ENCODE peak calls at places on chromosomes 11 and 22, in eight cellular contexts. C, U, D, J, S, N, V and G are unnamed samples.

GRCh38 chr11:76750067-76750466 is 33.1 kb upstream of the TSKU start:
- DNase-seq in D (no peak), C (no peak), U (no peak), N (no peak), S (no peak), J (no peak), V (no peak), G (no peak)

GRCh38 chr11:66934971-66935779 is 23.0 kb downstream of the PC start:
- DNase-seq in N (no peak), J (peak), V (peak), D (no peak), U (no peak), C (peak), S (no peak), G (peak)

GRCh38 chr11:112605093-112605666 is 344.5 kb upstream of the PLET1 start:
- DNase-seq in N (no peak), C (peak), D (no peak), U (no peak), V (no peak), J (no peak), S (no peak), G (no peak)

GRCh38 chr22:19085233-19086043 is 36.8 kb downstream of the DGCR2 start:
- DNase-seq in J (peak), V (peak), U (peak), D (no peak), N (no peak), C (peak), S (peak), G (peak)

GRCh38 chr11:67452141-67452952 is at the start of gene GPR152:
- DNase-seq in C (no peak), U (no peak), N (peak), V (no peak), J (no peak), S (no peak), D (no peak), G (no peak)

GRCh38 chr22:47616396-47617020 is 854.1 kb downstream of the TBC1D22A start:
- DNase-seq in U (peak), C (no peak), S (no peak), D (no peak), J (no peak), N (no peak), V (no peak), G (no peak)

GRCh38 chr22:49460662-49461371 is 366.9 kb downstream of the BRD1 start:
- DNase-seq in U (no peak), V (no peak), S (no peak), N (no peak), D (no peak), J (no peak), C (no peak), G (no peak)

GRCh38 chr11:102144357-102145342 is 34.4 kb downstream of the YAP1 start:
- DNase-seq in S (peak), U (no peak), N (no peak), D (peak), C (peak), J (peak), V (peak), G (peak)

GRCh38 chr11:65100674-65101350 is 4.8 kb downstream of the VPS51 start:
- DNase-seq in J (peak), V (peak), U (no peak), D (no peak), C (no peak), S (no peak), N (no peak), G (no peak)

GRCh38 chr11:62273789-62274275 is 3.9 kb downstream of the SCGB2A2 start:
- DNase-seq in D (no peak), C (no peak), N (no peak), V (no peak), J (no peak), U (no peak), S (no peak), G (no peak)

GRCh38 chr11:4118107-4118506 is 23.5 kb downstream of the RRM1 start:
- DNase-seq in J (peak), S (no peak), D (no peak), U (no peak), N (no peak), V (peak), C (peak), G (peak)

GRCh38 chr11:34537636-34538035 is 24.0 kb upstream of the ELF5 start:
- DNase-seq in D (no peak), U (peak), S (peak), V (no peak), N (no peak), J (no peak), C (no peak), G (no peak)

GRCh38 chr11:102456381-102456780 is 3.8 kb upstream of the TMEM123 start:
- DNase-seq in J (peak), U (no peak), V (peak), D (no peak), N (no peak), S (no peak), C (peak), G (peak)

GRCh38 chr11:96257036-96257435 is 86.0 kb downstream of the MAML2 start:
- DNase-seq in J (no peak), D (no peak), N (no peak), S (no peak), C (no peak), V (no peak), U (no peak), G (no peak)

GRCh38 chr11:119572481-119573424 is 149.8 kb upstream of the THY1 start:
- DNase-seq in V (no peak), D (no peak), U (no peak), N (no peak), J (no peak), S (peak), C (no peak), G (no peak)

GRCh38 chr11:19967796-19968195 is 192.5 kb downstream of the DBX1 start:
- DNase-seq in N (no peak), V (no peak), U (no peak), C (no peak), D (no peak), J (no peak), S (peak), G (no peak)

GRCh38 chr11:19970944-19971343 is 189.3 kb downstream of the DBX1 start:
- DNase-seq in D (no peak), N (no peak), J (no peak), U (no peak), V (no peak), C (no peak), S (no peak), G (no peak)

GRCh38 chr11:19966435-19966834 is 193.8 kb downstream of the DBX1 start:
- DNase-seq in U (peak), S (no peak), J (no peak), N (no peak), D (no peak), V (no peak), C (no peak), G (no peak)

GRCh38 chr11:19966927-19967326 is 193.3 kb downstream of the DBX1 start:
- DNase-seq in C (no peak), D (no peak), J (no peak), V (no peak), S (no peak), U (no peak), N (no peak), G (no peak)

GRCh38 chr11:19968860-19969259 is 191.4 kb downstream of the DBX1 start:
- DNase-seq in D (no peak), J (no peak), V (no peak), S (no peak), N (no peak), C (no peak), U (no peak), G (no peak)
- TF ChIP-seq CTCF in D (no peak), J (no peak), V (no peak), S (no peak), N (no peak), C (no peak), U (no peak), G (no peak)

GRCh38 chr11:68684385-68685356 is at the start of gene GAL:
- DNase-seq in S (peak), J (no peak), V (no peak), D (no peak), U (no peak), N (no peak), C (no peak), G (no peak)

GRCh38 chr11:68685656-68686380 is 1.5 kb downstream of the GAL start:
- DNase-seq in N (no peak), U (no peak), S (no peak), V (no peak), D (no peak), J (no peak), C (no peak), G (no peak)

GRCh38 chr11:68683086-68683951 is 1.0 kb upstream of the GAL start:
- DNase-seq in U (peak), N (no peak), C (no peak), J (no peak), V (no peak), S (no peak), D (no peak), G (no peak)

GRCh38 chr11:68682531-68682931 is 1.8 kb upstream of the GAL start:
- DNase-seq in C (no peak), V (no peak), S (no peak), D (no peak), J (no peak), U (peak), N (no peak), G (no peak)

DNA sequence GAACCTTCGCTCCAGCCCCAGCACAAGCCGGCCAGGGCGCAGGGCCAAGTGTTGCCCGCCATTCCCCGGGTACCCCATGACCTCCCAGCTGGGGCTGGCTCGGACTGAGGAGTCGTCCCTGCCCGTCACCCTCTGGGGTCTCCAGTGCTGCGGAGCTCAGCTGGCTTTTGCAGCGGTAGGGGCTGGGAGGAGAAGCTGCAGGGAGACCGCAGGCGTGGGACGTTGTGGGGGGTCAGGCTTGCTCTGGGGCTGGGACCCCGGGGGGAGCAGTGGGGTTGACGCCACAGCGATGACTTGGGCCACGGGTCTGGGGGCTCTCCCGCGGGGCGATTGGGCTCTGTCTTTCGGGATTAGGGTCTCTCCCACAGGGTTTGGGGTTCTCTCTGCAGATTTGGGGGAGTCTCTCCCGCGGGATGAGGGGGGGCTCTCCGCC is 376 bp upstream of the GAL start:
- DNase-seq in D (no peak), C (no peak), S (no peak), U (no peak), V (no peak), J (no peak), N (no peak), G (no peak)
- H3K4me3 ChIP-seq in D (peak), C (no peak), S (peak), U (no peak), V (no peak), J (no peak), N (peak), G (no peak)

DNA sequence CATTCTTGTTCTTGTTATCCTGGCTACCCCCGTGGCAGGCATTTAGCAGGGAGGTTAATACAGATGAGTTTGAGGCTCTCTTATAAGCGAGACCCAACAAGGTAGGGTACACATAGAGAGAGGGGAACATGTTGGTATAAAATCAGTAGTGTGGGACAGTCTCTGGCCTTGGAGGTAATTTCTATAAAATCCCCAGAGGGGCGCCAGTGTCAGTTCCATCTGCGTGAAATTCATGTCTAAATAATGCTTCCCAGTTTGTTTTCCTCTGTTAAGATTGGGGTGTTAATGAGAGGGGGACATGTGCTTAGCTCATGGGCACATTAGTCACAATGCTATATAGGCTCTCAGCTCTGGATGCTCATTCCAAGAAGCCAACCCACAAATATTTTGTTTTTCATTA is 150.7 kb downstream of the MYO18B start:
- DNase-seq in V (no peak), S (no peak), C (no peak), J (no peak), U (no peak), N (no peak), D (no peak), G (no peak)
- TF ChIP-seq CTCF in V (no peak), S (no peak), C (no peak), J (no peak), U (no peak), N (no peak), D (no peak), G (no peak)

GRCh38 chr11:71279916-71280645 is 27.7 kb upstream of the SHANK2 start:
- DNase-seq in J (no peak), U (peak), S (no peak), D (no peak), N (no peak), C (no peak), V (no peak), G (no peak)
- H3K4me3 ChIP-seq in J (no peak), U (no peak), S (no peak), D (no peak), N (no peak), C (no peak), V (no peak), G (no peak)

GRCh38 chr11:124661553-124661952 is 12.0 kb downstream of the SIAE start:
- DNase-seq in U (no peak), J (no peak), D (no peak), C (no peak), V (no peak), N (no peak), S (no peak), G (no peak)
- TF ChIP-seq CTCF in U (no peak), J (no peak), D (no peak), C (no peak), V (no peak), N (no peak), S (no peak), G (no peak)

GRCh38 chr11:116314012-116314411 is 458.8 kb downstream of the BUD13 start:
- DNase-seq in U (no peak), V (no peak), J (no peak), D (no peak), S (no peak), C (no peak), N (no peak), G (no peak)

GRCh38 chr11:116309446-116309845 is 463.3 kb downstream of the BUD13 start:
- DNase-seq in N (no peak), S (no peak), J (no peak), C (no peak), D (no peak), U (no peak), V (no peak), G (no peak)

GRCh38 chr11:116312560-116313340 is 460.0 kb downstream of the BUD13 start:
- DNase-seq in S (no peak), J (peak), C (peak), D (peak), N (peak), V (peak), U (peak), G (no peak)

GRCh38 chr11:116311141-116311540 is 461.6 kb downstream of the BUD13 start:
- DNase-seq in C (no peak), J (no peak), N (no peak), D (no peak), U (no peak), V (no peak), S (no peak), G (no peak)

DNA sequence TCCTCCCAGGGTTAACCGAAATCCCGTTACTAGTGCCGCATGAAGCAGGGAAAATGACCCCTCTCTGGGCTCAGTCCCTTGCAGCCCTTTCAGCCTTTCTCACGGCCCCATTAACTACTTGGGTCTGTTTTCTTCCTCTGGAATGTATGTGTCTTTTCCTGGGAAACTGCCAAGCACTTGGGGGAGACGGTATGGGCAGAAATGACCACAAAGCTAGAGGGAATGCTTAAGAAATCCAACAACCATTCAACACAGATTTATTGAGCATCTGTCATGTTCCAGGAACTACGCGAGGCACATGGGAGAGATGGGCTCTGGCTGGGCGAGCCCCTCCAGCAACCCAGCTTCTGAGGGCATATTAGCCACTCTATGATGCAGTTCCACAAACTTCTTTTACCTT is 462.6 kb downstream of the BUD13 start:
- DNase-seq in S (no peak), V (no peak), N (no peak), J (no peak), C (peak), U (no peak), D (no peak), G (peak)
- H3K4me3 ChIP-seq in S (no peak), V (no peak), N (no peak), J (no peak), C (no peak), U (no peak), D (no peak), G (no peak)

DNA sequence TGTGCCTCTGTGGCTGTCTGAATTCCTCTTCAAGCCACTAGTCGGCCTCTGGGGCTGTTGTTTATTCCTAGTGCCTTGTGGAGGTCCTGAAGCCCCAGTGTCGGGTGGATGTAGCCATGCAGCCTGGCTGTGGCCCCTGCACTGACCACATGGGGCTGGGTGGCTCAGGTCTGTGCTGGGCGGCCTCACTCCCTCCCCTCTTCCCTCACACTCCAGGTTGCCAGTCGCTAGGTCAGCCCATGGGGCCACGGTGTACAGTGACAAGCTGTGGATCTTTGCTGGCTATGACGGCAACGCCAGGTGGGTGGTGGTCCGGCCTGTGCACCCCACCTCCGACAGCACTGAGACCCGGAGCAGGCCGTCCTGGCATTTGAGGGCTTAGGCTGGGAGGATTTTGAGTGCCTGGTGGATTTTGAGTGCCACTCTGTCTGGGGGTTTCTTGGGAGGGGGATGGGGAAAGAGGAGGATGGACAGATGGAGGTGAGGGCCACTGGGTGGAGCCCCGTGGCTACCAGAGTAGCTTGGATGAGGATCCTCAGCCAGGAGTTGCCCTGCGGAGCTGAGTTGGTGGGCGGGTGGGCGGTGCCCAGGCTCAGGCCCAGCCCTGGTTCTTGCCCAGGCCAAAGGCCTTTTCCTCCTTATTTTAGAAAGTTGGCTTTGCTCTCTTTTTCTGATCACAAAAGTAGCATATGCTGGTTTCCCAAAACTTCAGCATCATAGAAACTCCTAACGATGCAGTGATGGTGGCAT is 6.7 kb downstream of the LZTR1 start:
- DNase-seq in U (no peak), J (no peak), C (no peak), N (no peak), S (no peak), D (no peak), V (no peak), G (no peak)
- TF ChIP-seq CTCF in U (no peak), J (no peak), C (no peak), N (no peak), S (no peak), D (no peak), V (no peak), G (no peak)

GRCh38 chr11:468493-468892 is 18.4 kb downstream of the PTDSS2 start:
- DNase-seq in C (no peak), S (no peak), D (no peak), U (no peak), V (no peak), J (no peak), N (no peak), G (no peak)

GRCh38 chr11:472272-472671 is 22.2 kb downstream of the PTDSS2 start:
- DNase-seq in N (peak), J (no peak), V (no peak), S (no peak), U (no peak), C (no peak), D (no peak), G (no peak)

GRCh38 chr11:471468-472145 is 21.5 kb downstream of the PTDSS2 start:
- DNase-seq in S (no peak), N (peak), D (no peak), J (no peak), V (no peak), U (no peak), C (no peak), G (no peak)

GRCh38 chr11:468036-468435 is 18.0 kb downstream of the PTDSS2 start:
- DNase-seq in C (no peak), D (no peak), V (no peak), N (peak), J (no peak), U (no peak), S (no peak), G (no peak)

DNA sequence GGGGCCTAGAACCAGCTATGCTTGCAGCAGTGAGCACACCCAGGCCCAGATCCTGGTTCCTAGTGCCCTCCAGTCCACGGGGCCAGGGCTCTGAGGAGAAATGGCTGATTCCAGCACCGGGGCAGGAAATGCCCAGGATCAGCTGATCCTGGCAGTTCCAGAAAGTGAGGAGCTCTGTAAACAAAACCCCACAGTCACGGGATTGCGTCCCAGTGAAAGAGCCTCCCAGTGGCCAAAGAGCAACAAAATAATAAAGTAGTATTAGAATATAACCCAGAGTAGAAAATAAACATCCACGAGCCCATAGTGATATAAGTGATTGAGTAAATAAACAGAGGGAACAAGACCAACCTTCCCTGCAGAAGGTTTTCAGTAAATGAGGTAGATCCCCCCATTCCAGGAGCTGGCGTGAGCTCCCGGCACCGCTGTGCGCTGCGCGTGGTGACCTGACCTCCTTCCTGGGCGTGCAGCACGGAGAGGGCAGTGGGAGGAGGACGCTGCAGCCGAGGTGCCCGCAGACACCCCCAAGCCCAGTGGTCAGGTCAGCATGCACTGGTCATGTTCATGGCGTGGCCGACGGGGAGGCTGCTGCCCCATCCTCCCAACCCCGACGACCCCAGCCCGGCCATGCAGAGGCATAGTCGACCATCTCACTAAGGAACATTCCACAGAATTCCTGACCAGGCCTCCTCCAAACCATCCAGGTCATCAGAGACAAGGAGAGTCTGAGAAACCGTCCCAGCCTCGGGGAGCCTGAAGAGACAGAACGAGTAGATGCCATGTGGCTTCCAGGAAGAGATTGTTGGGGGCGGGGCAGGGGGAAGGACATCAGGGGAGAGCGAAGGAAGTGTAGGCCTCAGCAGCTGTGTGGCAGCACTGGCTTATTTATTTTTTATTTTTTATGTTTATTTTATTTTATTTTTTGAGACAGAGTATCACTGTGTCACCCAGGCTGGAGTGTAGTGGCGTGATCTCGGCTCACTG is 19.9 kb downstream of the PTDSS2 start:
- DNase-seq in D (peak), N (peak), V (peak), U (no peak), C (peak), J (peak), S (peak), G (peak)
- H3K4me3 ChIP-seq in D (no peak), N (peak), V (peak), U (no peak), C (peak), J (peak), S (peak), G (peak)